ENCODE peak calls at places on chromosomes 1 and 21, in eight cellular contexts. U is esophagus muscularis mucosa, O is adrenal gland, E is suprapubic skin, Q is body of pancreas, N is ovary, V is heart left ventricle, C is transverse colon. W is an unnamed sample. For H3K4me1, the result is how much of the 10 kb centered on the place peaks cover.

GRCh38 chr1:221435510-221435909 is 306.4 kb downstream of the DUSP10 start:
- DNase-seq in E (no peak), Q (no peak), N (no peak), U (no peak), O (no peak), V (no peak), C (no peak), W (no peak)

GRCh38 chr1:68963353-68963752 is 466.5 kb upstream of the DEPDC1 start:
- DNase-seq in N (no peak), E (no peak), V (no peak), O (no peak), Q (no peak), U (no peak), C (no peak), W (no peak)

GRCh38 chr1:100347009-100347966 is 5.0 kb upstream of the CDC14A start:
- DNase-seq in C (no peak), N (no peak), V (no peak), Q (no peak), E (no peak), O (no peak), U (no peak), W (no peak)

GRCh38 chr1:233607252-233608119 is 6.4 kb upstream of the KCNK1 start:
- DNase-seq in C (peak), N (no peak), U (no peak), Q (no peak), O (peak), V (no peak), E (no peak), W (no peak)

GRCh38 chr1:175824079-175824478 is 80.7 kb upstream of the TNR start:
- DNase-seq in Q (peak), O (no peak), N (no peak), C (no peak), V (peak), E (no peak), U (no peak), W (no peak)

GRCh38 chr21:23811802-23812201 is 1795.5 kb downstream of the MRPL39 start:
- DNase-seq in O (no peak), Q (no peak), V (no peak), E (no peak), C (no peak), U (no peak), N (no peak), W (no peak)

GRCh38 chr1:94807742-94808491 is 12.2 kb upstream of the SLC44A3 start:
- DNase-seq in N (no peak), C (peak), V (no peak), O (peak), U (no peak), E (no peak), Q (no peak), W (no peak)

GRCh38 chr1:153509729-153510354 is 25.9 kb downstream of the S100A6 start:
- DNase-seq in C (peak), V (peak), E (no peak), Q (no peak), O (peak), N (no peak), U (no peak), W (no peak)

GRCh38 chr1:188769181-188769580 is 1708.5 kb downstream of the BRINP3 start:
- DNase-seq in V (peak), N (no peak), O (no peak), U (no peak), C (no peak), E (no peak), Q (no peak), W (no peak)

GRCh38 chr1:79912813-79913212 is 906.3 kb upstream of the ADGRL4 start:
- DNase-seq in O (no peak), N (no peak), Q (no peak), E (no peak), U (no peak), C (no peak), V (no peak), W (no peak)

GRCh38 chr1:233157245-233157644 is 138.3 kb downstream of the PCNX2 start:
- DNase-seq in C (no peak), E (no peak), Q (no peak), V (no peak), N (no peak), U (no peak), O (no peak), W (no peak)

GRCh38 chr1:156481527-156481926 is 19.0 kb downstream of the MEF2D start:
- DNase-seq in E (no peak), C (no peak), O (no peak), V (no peak), N (no peak), U (no peak), Q (no peak), W (no peak)

GRCh38 chr1:101310484-101310883 is 73.7 kb downstream of the S1PR1 start:
- DNase-seq in Q (no peak), O (no peak), E (no peak), U (no peak), V (no peak), N (no peak), C (no peak), W (peak)

GRCh38 chr1:66733348-66734017 is 18.8 kb upstream of the DYNLT5 start:
- DNase-seq in Q (no peak), U (no peak), E (no peak), V (no peak), N (no peak), O (no peak), C (no peak), W (no peak)

GRCh38 chr1:113630340-113631327 is 128.7 kb downstream of the PHTF1 start:
- DNase-seq in C (no peak), O (no peak), Q (no peak), U (no peak), V (no peak), E (no peak), N (no peak), W (no peak)

GRCh38 chr1:194300340-194300739 is 1113.9 kb upstream of the B3GALT2 start:
- DNase-seq in U (no peak), O (no peak), C (no peak), Q (no peak), E (no peak), V (no peak), N (no peak), W (no peak)

GRCh38 chr1:241156231-241156965 is 200.6 kb downstream of the RGS7 start:
- DNase-seq in V (no peak), O (peak), N (no peak), C (peak), U (no peak), E (no peak), Q (peak), W (no peak)

GRCh38 chr1:42815938-42816599 is 853 bp upstream of the ERMAP start:
- DNase-seq in C (no peak), E (no peak), O (no peak), N (no peak), U (no peak), Q (no peak), V (no peak), W (no peak)

GRCh38 chr1:180731131-180731530 is 99.3 kb downstream of the XPR1 start:
- DNase-seq in E (no peak), V (no peak), C (no peak), Q (no peak), N (no peak), U (no peak), O (no peak), W (no peak)

GRCh38 chr1:32180186-32181060 is 948 bp downstream of the TXLNA start:
- DNase-seq in O (peak), E (peak), V (peak), N (peak), C (peak), Q (peak), U (no peak), W (no peak)

GRCh38 chr1:153928776-153929432 is 6.1 kb upstream of the GATAD2B start:
- DNase-seq in O (no peak), E (no peak), C (no peak), N (no peak), Q (no peak), V (no peak), U (no peak), W (no peak)

GRCh38 chr1:180935326-180936109 is 22.8 kb downstream of the KIAA1614 start:
- DNase-seq in V (no peak), Q (no peak), E (no peak), U (no peak), O (no peak), N (no peak), C (peak), W (no peak)

GRCh38 chr1:145960468-145961108 is 2.8 kb upstream of the LIX1L start:
- DNase-seq in E (peak), N (peak), Q (peak), C (peak), V (peak), O (peak), U (no peak), W (peak)

GRCh38 chr1:1431006-1431844 is 4.3 kb upstream of the VWA1 start:
- DNase-seq in Q (no peak), U (no peak), N (peak), O (no peak), V (peak), E (no peak), C (no peak), W (no peak)

DNA sequence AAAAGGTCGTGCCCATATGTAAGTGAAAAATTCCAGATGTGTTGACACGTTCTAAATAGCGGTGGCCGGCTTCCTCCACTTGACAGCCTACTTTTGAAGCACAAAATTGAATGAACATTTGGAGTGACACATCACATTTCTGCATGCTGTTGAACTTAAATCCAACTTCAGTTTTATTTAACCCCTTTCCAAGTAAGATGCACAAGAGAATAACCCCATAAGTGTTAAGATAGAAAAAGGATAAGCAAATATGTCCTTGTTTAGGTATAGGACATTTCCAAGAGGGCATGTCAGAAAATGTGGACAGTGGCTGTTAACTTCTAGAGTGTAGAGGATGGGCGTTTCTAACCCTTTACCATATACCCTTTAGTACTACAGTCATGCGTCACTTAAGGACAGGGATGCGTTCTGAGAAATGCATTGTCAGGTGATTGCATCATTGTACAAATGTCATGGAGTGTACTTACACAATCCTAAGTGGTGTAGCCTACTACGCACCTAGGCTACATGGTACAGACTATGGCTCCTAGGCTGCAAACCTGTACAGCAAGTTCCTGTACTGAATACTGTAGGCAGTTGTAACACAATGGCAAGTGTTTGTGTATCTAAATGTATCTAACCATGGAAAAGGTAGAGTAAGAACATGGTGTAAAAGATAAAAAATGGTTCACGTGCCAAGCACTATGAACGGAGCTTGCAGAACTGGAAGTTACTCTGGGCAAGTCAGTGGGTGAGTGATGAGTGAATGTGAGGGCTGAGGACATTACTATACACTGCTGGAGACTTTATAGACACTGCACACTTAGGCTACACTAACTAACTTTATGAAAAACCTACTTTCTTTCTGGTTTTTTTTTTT is 9.3 kb upstream of the FAM89A start:
- DNase-seq in E (no peak), C (no peak), Q (no peak), O (no peak), V (no peak), N (no peak), U (no peak), W (no peak)
- H3K4me1 ChIP-seq in E (under half), C (under half), Q (under half), O (under half), V (under half), N (under half), U (under half), W (under half)

GRCh38 chr1:150626150-150626549 is 3.3 kb downstream of the ENSA start:
- DNase-seq in E (no peak), C (no peak), O (no peak), U (no peak), V (no peak), Q (no peak), N (no peak), W (no peak)

GRCh38 chr1:150627821-150628410 is 1.5 kb downstream of the ENSA start:
- DNase-seq in U (no peak), E (no peak), N (no peak), Q (no peak), V (no peak), C (no peak), O (no peak), W (no peak)

GRCh38 chr1:150628766-150629114 is 672 bp downstream of the ENSA start:
- DNase-seq in E (no peak), O (no peak), N (no peak), C (no peak), V (no peak), U (no peak), Q (no peak), W (no peak)

DNA sequence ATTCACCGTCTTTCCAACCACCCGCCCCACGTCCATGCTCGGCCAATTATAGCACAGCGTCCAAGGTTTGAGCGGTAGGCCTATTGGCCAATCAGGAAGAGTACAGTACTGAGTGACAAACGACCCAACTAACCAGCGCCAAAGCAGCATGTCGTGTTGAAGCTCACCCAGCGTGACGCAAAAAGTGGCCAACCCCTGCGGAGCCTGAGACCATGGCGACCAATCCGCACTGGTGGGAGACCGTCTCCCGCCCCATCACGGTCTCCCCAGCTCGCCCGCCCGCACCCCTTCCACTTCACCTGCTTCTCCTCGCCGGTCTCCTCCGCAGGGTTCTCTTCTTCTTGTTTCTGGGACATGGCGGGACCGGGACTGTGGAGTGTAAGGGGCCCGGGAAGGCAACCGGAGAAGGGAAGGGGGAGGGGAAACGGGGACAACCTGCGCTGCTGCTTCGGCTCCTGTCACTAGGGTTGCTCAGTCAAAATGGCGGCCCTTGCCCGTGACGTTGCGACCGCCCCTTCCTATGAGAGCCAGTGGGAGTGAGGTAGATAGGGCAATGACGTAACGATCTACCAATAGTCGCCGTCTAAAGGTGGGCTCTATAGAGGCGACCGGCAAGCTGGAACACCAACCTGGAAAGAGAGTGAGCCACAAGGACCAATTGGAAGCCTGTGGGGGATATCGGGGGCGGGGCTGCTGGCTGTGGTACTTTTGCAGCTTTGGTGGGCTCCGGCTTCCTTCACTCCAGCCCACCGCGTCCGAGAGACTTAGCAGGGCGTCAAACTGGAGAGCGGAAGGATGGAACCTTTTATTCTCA is at the start of gene ENSA:
- DNase-seq in Q (peak), U (peak), O (peak), N (peak), C (peak), E (peak), V (peak), W (peak)
- TF ChIP-seq POLR2A in Q (peak), U (peak), O (peak), N (peak), C (peak), E (no peak), V (peak), W (peak)

DNA sequence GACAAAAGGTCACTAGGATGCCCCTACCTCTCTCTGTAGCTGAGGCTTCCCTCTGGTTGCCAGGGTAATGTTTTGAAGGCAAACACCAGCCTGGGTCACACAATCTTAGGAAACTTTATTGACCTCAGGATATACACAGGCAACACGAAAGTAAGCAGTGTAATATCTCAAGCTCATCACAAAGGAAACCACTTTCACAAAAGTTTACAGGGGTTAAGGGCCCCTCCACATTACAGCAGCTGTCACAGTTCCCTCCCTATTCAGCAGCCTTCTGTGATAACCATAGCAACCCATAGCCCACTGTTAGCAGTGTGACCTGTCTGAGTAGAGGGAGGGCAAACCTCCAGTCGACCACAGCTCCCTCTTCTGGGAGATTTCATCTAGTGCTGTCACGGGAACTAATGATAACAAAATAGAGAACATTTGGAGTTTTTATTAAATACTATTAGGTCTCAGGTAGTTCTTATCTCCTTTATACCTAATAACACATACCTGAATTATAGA is 149.8 kb downstream of the PTPRC start:
- DNase-seq in V (no peak), N (no peak), C (no peak), Q (no peak), U (no peak), O (no peak), E (no peak), W (no peak)
- TF ChIP-seq CTCF in V (no peak), N (no peak), C (no peak), Q (no peak), U (no peak), O (peak), E (no peak), W (no peak)

GRCh38 chr21:46017695-46018094 is 36.1 kb downstream of the COL6A1 start:
- DNase-seq in C (no peak), U (no peak), Q (no peak), V (no peak), N (no peak), E (no peak), O (no peak), W (no peak)
- H3K4me1 ChIP-seq in C (under half), U (under half), Q (under half), V (under half), N (under half), E (under half), O (under half), W (under half)

GRCh38 chr1:115467196-115467595 is 129.1 kb upstream of the NGF start:
- DNase-seq in C (no peak), U (peak), V (no peak), O (no peak), N (no peak), E (no peak), Q (no peak), W (no peak)

GRCh38 chr1:115466433-115466832 is 128.4 kb upstream of the NGF start:
- DNase-seq in E (no peak), O (no peak), N (no peak), V (no peak), Q (no peak), U (no peak), C (no peak), W (peak)

GRCh38 chr1:115467790-115468189 is 129.7 kb upstream of the NGF start:
- DNase-seq in C (no peak), N (no peak), U (peak), Q (no peak), E (no peak), V (no peak), O (no peak), W (no peak)

GRCh38 chr1:115463347-115463746 is 125.3 kb upstream of the NGF start:
- DNase-seq in E (no peak), C (no peak), Q (peak), N (no peak), V (no peak), O (no peak), U (no peak), W (peak)

GRCh38 chr1:115465802-115466363 is 127.8 kb upstream of the NGF start:
- DNase-seq in O (no peak), Q (no peak), N (no peak), C (no peak), U (peak), V (no peak), E (no peak), W (peak)
- TF ChIP-seq POLR2A in O (no peak), Q (no peak), N (no peak), C (no peak), U (no peak), V (no peak), E (no peak), W (no peak)

GRCh38 chr1:211517006-211517405 is 25.0 kb upstream of the RD3 start:
- DNase-seq in C (peak), N (no peak), Q (no peak), U (no peak), O (no peak), V (no peak), E (no peak), W (no peak)
- TF ChIP-seq CTCF in C (no peak), N (no peak), Q (no peak), U (no peak), O (no peak), V (no peak), E (no peak), W (no peak)

DNA sequence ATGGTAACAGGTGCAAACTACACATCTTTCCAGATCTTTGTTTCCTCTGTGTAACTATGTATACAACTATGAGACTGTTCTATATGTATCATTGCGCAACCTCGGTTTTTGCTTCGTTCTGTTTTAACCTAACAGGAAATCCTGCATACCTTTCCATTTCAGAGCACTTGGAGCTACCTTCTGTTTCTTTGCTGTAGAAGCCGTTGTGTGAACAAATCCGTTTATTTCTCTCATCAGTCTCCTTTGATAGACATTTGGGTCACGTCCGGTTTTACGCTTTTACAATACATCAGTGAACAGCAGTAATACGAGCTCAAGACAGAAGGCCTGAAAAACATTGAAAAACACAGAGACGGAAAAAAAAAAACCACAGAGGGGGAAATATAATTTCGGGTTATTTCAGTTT is 10.5 kb downstream of the ATP5IF1 start:
- DNase-seq in V (no peak), E (no peak), U (no peak), C (peak), N (no peak), Q (no peak), O (no peak), W (no peak)
- H3K4me1 ChIP-seq in V (under half), E (half or more), U (under half), C (half or more), N (under half), Q (half or more), O (under half), W (under half)